ENCODE peak calls at places on chromosomes 3 and 15, in seven cellular contexts. X is NCI-H524 treated with DMSO at 0.1 percent for 48 hours, A is H54, P is AG09309, R is left ventricle myocardium inferior, E is AG08395, K is lower leg skin. Z is an unnamed sample.

GRCh38 chr15:88401972-88402656 is 65.1 kb downstream of the MRPL46 start:
- DNase-seq in R (peak), P (no peak), A (no peak), X (no peak), E (no peak), K (no peak), Z (no peak)

GRCh38 chr3:104438761-104439160 is 927.9 kb upstream of the ALCAM start:
- DNase-seq in K (no peak), A (no peak), X (no peak), E (no peak), P (no peak), R (no peak), Z (no peak)

GRCh38 chr3:30549600-30549999 is 56.8 kb upstream of the TGFBR2 start:
- DNase-seq in A (no peak), E (no peak), K (no peak), X (no peak), R (no peak), P (no peak), Z (no peak)

GRCh38 chr3:3827111-3827510 is 27.9 kb downstream of the LRRN1 start:
- DNase-seq in P (no peak), E (no peak), R (no peak), A (no peak), K (no peak), X (no peak), Z (no peak)

GRCh38 chr3:137692803-137693431 is 71.2 kb upstream of the SOX14 start:
- DNase-seq in R (no peak), X (peak), K (no peak), A (peak), E (no peak), P (no peak), Z (no peak)

GRCh38 chr15:45522179-45522930 is at the start of gene SLC30A4:
- DNase-seq in E (peak), X (no peak), R (peak), A (peak), K (peak), P (no peak), Z (peak)

GRCh38 chr15:55230051-55230670 is 33.4 kb upstream of the RSL24D1 start:
- DNase-seq in X (no peak), E (no peak), A (no peak), K (no peak), P (no peak), R (no peak), Z (no peak)

GRCh38 chr15:63037996-63038720 is 4.4 kb upstream of the TPM1 start:
- DNase-seq in A (no peak), K (no peak), X (no peak), E (no peak), P (no peak), R (no peak), Z (no peak)

GRCh38 chr15:79475312-79475711 is 43.2 kb downstream of the MINAR1 start:
- DNase-seq in E (peak), X (no peak), A (peak), R (no peak), P (peak), K (no peak), Z (no peak)

GRCh38 chr3:52891164-52891563 is 6.2 kb downstream of the STIMATE start:
- DNase-seq in K (no peak), E (no peak), P (no peak), A (no peak), X (no peak), R (no peak), Z (no peak)

GRCh38 chr3:120550546-120550945 is 45.6 kb upstream of the NDUFB4 start:
- DNase-seq in P (no peak), K (no peak), E (peak), R (no peak), A (no peak), X (no peak), Z (no peak)

GRCh38 chr3:194069421-194070219 is 66.3 kb upstream of the HES1 start:
- DNase-seq in A (no peak), R (no peak), K (no peak), P (peak), X (no peak), E (peak), Z (no peak)

GRCh38 chr15:87365221-87365620 is 891.3 kb downstream of the NTRK3 start:
- DNase-seq in K (no peak), A (peak), P (peak), X (no peak), E (peak), R (no peak), Z (no peak)

GRCh38 chr3:125381743-125382142 is 6.6 kb upstream of the ZNF148 start:
- DNase-seq in P (no peak), K (no peak), E (peak), R (no peak), X (no peak), A (peak), Z (no peak)

GRCh38 chr3:106268696-106269095 is 399.9 kb upstream of the CBLB start:
- DNase-seq in P (no peak), A (no peak), K (no peak), X (no peak), E (no peak), R (no peak), Z (no peak)

GRCh38 chr3:116425126-116425525 is 20.2 kb downstream of the LSAMP start:
- DNase-seq in P (no peak), X (no peak), E (no peak), A (no peak), R (no peak), K (no peak), Z (no peak)

GRCh38 chr15:71115567-71116351 is 488 bp downstream of the THSD4 start:
- DNase-seq in E (peak), R (peak), X (no peak), K (no peak), P (no peak), A (no peak), Z (no peak)

GRCh38 chr3:168096210-168096795 is 579 bp upstream of the GOLIM4 start:
- DNase-seq in P (peak), K (peak), X (peak), A (peak), E (peak), R (peak), Z (peak)

GRCh38 chr3:156723182-156723619 is 48.8 kb downstream of the TIPARP start:
- DNase-seq in K (no peak), X (no peak), E (peak), P (no peak), A (no peak), R (no peak), Z (no peak)

GRCh38 chr15:41263891-41264351 is 32.9 kb downstream of the CHP1 start:
- DNase-seq in K (peak), E (no peak), A (no peak), X (no peak), R (no peak), P (no peak), Z (no peak)

Z was measured in suprapubic skin.